ENCODE peak calls at places on chromosomes 1 and 21, in ten cellular contexts. R is keratinocyte, L is adrenal gland, K is kidney, V is AG04450, N is stomach, I is breast epithelium, E is spleen, A is LNCaP clone FGC, O is lower lobe of right lung. S is an unnamed sample.
A peak's percentile ranks its signal among the peaks of the same experiment; 100 is the strongest.

GRCh38 chr1:184755226-184756065 is 788 bp upstream of the EDEM3 start:
- DNase-seq in R (no peak), L (peak; percentile 27), K (no peak), V (peak; percentile 1), N (no peak), I (no peak), E (no peak), A (no peak), O (no peak), S (peak; percentile 17)

GRCh38 chr21:44800103-44800502 is 1.5 kb downstream of the UBE2G2 start:
- DNase-seq in R (no peak), L (no peak), K (no peak), V (no peak), N (peak; percentile 38), I (no peak), E (no peak), A (no peak), O (no peak), S (peak; percentile 23)

GRCh38 chr1:90201467-90202358 is 206.8 kb downstream of the ZNF326 start:
- DNase-seq in R (no peak), L (no peak), K (no peak), V (peak; percentile 4), N (peak; percentile 50), I (no peak), E (no peak), A (no peak), O (no peak), S (no peak)

GRCh38 chr1:117826551-117827078 is 102.8 kb downstream of the GDAP2 start:
- DNase-seq in R (peak; percentile 83), L (peak; percentile 75), K (peak; percentile 83), V (peak; percentile 69), N (no peak), I (no peak), E (no peak), A (no peak), O (no peak), S (peak; percentile 76)

GRCh38 chr1:64518692-64519481 is 49.0 kb downstream of the CACHD1 start:
- DNase-seq in R (no peak), L (no peak), K (no peak), V (no peak), N (no peak), I (no peak), E (no peak), A (no peak), O (no peak), S (no peak)

GRCh38 chr1:72284084-72284397 is 1.7 kb upstream of the NEGR1 start:
- DNase-seq in R (no peak), L (no peak), K (no peak), V (no peak), N (no peak), I (peak; percentile 48), E (no peak), A (no peak), O (no peak), S (no peak)

GRCh38 chr1:109689844-109690405 is 2.3 kb downstream of the GSTM1 start:
- DNase-seq in R (no peak), L (peak; percentile 42), K (no peak), V (no peak), N (no peak), I (no peak), E (no peak), A (no peak), O (no peak), S (no peak)

GRCh38 chr1:226903819-226904710 is 33.6 kb downstream of the PSEN2 start:
- DNase-seq in R (no peak), L (peak; percentile 41), K (no peak), V (peak; percentile 47), N (no peak), I (no peak), E (no peak), A (no peak), O (no peak), S (peak; percentile 45)

GRCh38 chr1:46535063-46535462 is 16.4 kb downstream of the KNCN start:
- DNase-seq in R (no peak), L (peak; percentile 49), K (peak; percentile 55), V (no peak), N (peak; percentile 56), I (no peak), E (no peak), A (peak; percentile 31), O (no peak), S (no peak)

GRCh38 chr1:84298688-84299535 is 2.6 kb upstream of the SAMD13 start:
- DNase-seq in R (no peak), L (peak; percentile 50), K (peak; percentile 79), V (no peak), N (peak; percentile 31), I (peak; percentile 57), E (peak; percentile 85), A (no peak), O (peak; percentile 56), S (no peak)

GRCh38 chr1:64508521-64509096 is 38.7 kb downstream of the CACHD1 start:
- DNase-seq in R (no peak), L (no peak), K (no peak), V (no peak), N (no peak), I (no peak), E (no peak), A (no peak), O (no peak), S (no peak)

GRCh38 chr21:38520511-38520910 is 22.2 kb upstream of the ERG start:
- DNase-seq in R (no peak), L (no peak), K (no peak), V (no peak), N (no peak), I (no peak), E (no peak), A (no peak), O (no peak), S (no peak)

GRCh38 chr1:83942914-83943313 is 56.0 kb downstream of the TTLL7 start:
- DNase-seq in R (peak; percentile 2), L (no peak), K (no peak), V (no peak), N (no peak), I (no peak), E (no peak), A (no peak), O (no peak), S (no peak)

GRCh38 chr1:234583755-234584430 is 26.1 kb downstream of the IRF2BP2 start:
- DNase-seq in R (no peak), L (peak; percentile 44), K (no peak), V (no peak), N (peak; percentile 60), I (no peak), E (no peak), A (no peak), O (no peak), S (no peak)

GRCh38 chr1:37028981-37029617 is 5.2 kb downstream of the GRIK3 start:
- DNase-seq in R (no peak), L (no peak), K (no peak), V (no peak), N (no peak), I (no peak), E (no peak), A (no peak), O (no peak), S (no peak)

GRCh38 chr1:109167114-109167513 is 46.6 kb upstream of the SARS1 start:
- DNase-seq in R (no peak), L (no peak), K (no peak), V (no peak), N (no peak), I (no peak), E (no peak), A (no peak), O (no peak), S (no peak)

DNA sequence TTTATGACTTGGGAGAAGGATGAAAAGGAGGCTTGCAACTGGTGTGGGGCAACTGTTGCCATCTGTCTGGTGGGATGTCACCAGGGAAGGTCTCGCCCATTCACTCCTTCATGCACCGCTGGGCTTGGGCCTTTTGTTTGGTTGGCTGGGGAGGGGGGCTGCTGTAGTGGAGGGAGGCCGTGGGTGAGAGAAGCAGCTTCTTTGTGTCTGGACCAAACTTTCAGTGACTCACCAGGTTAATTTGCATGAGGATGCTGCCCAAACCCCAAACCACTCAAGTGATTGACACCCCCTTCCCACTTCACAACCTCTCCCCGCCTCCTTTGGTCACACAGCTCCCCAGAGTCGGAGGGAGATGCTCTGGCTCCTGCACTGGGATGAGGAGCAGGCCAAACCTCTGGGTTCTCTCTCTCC is 19.7 kb downstream of the BTG2 start:
- DNase-seq in R (no peak), L (no peak), K (no peak), V (no peak), N (no peak), I (no peak), E (peak; percentile 89), A (no peak), O (no peak), S (no peak)
- H3K4me3 ChIP-seq in R (no peak overlapping the region), L (no peak overlapping the region), K (no peak overlapping the region), V (no peak overlapping the region), N (no peak overlapping the region), I (no peak overlapping the region), E (peak overlapping the region; percentile 5), A (no peak overlapping the region), O (no peak overlapping the region), S (no peak overlapping the region)

DNA sequence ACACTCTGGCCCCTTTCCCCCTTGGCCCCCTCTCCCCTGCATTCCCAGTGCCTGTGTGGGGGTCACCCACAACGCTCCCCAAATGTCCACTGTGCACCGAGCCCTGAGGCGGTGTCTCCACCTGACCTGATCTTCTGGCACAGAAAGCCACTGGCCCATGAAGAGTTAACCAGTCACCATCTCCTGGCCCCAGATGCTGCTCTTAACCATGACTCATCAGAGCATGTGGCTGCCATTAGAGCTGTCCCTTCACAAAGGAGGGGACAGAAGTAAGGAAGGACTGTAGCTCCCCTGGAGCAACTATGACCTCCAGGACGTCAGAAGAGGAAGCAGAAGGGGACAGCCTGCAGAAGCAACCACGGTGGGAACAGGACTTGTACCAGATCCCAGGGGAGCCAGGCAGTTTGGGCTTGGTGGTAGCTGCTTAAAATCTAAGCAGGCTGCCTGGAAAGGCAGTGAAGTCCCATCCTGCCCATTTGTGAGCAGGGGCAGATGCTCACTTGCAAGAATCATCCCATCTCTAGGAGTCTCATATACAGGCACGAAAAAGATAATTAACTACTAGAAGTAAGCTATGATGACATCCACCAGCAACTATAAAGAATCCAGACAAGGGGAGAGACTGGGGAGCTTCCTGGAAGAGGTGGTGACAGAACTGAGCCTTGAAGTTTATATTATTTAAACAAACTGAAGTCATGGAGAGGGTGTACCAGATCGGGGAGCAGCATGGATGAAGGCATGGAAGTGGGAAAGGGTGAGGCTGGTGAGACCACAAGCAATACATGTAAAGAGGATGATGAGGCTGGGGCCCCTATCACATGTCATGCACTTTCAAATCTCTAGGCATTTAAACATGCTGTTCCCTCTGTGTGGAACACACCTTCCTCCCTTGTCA is 1.1 kb upstream of the TTC39A start:
- DNase-seq in R (peak; percentile 13), L (peak; percentile 77), K (peak; percentile 76), V (no peak), N (peak; percentile 50), I (peak; percentile 65), E (no peak), A (no peak), O (no peak), S (no peak)
- H3K4me3 ChIP-seq in R (no peak overlapping the region), L (no peak overlapping the region), K (peak overlapping the region; percentile 63), V (no peak overlapping the region), N (peak overlapping the region; percentile 45), I (peak overlapping the region; percentile 85), E (no peak overlapping the region), A (peak overlapping the region; percentile 52), O (peak overlapping the region; percentile 50), S (no peak overlapping the region)

GRCh38 chr1:180935326-180936109 is 22.8 kb downstream of the KIAA1614 start:
- DNase-seq in R (no peak), L (no peak), K (no peak), V (no peak), N (no peak), I (no peak), E (no peak), A (no peak), O (no peak), S (no peak)
- H3K4me3 ChIP-seq in R (no peak overlapping the region), L (no peak overlapping the region), K (no peak overlapping the region), V (no peak overlapping the region), N (no peak overlapping the region), I (no peak overlapping the region), E (no peak overlapping the region), A (no peak overlapping the region), O (no peak overlapping the region), S (no peak overlapping the region)

GRCh38 chr1:115088115-115088794 is 1.0 kb downstream of the TSPAN2 start:
- DNase-seq in R (no peak), L (no peak), K (no peak), V (no peak), N (no peak), I (no peak), E (no peak), A (no peak), O (no peak), S (no peak)
- H3K4me3 ChIP-seq in R (no peak overlapping the region), L (no peak overlapping the region), K (peak overlapping the region; percentile 66), V (no peak overlapping the region), N (peak overlapping the region; percentile 78), I (peak overlapping the region; percentile 73), E (no peak overlapping the region), A (no peak overlapping the region), O (no peak overlapping the region), S (no peak overlapping the region)

S was measured in skeletal muscle cell.